ENCODE peak calls at places on chromosomes 13 and 19, in four cellular contexts. F is A673, D is dorsolateral prefrontal cortex, I is cardiac fibroblast. N is an unnamed sample.

GRCh38 chr13:59024434-59024833 is 1139.3 kb downstream of the DIAPH3 start:
- DNase-seq in D (no peak), I (peak; percentile 8), F (no peak), N (no peak)

GRCh38 chr19:14117668-14118164 is at the start of gene PRKACA:
- DNase-seq in F (peak; percentile 100), I (peak; percentile 98), D (peak; percentile 100), N (peak; percentile 98)

GRCh38 chr19:2034729-2035589 is 16.1 kb downstream of the MKNK2 start:
- DNase-seq in D (no peak), I (peak; percentile 56), F (peak; percentile 69), N (no peak)

GRCh38 chr13:50171585-50172282 is 156.5 kb downstream of the KCNRG start:
- DNase-seq in I (no peak), D (no peak), F (no peak), N (no peak)

GRCh38 chr19:44580366-44580895 is 32.9 kb upstream of the IGSF23 start:
- DNase-seq in I (no peak), D (no peak), F (no peak), N (no peak)

GRCh38 chr13:21175656-21176194 is 627 bp downstream of the SKA3 start:
- DNase-seq in D (no peak), F (peak; percentile 56), I (peak; percentile 59), N (no peak)

GRCh38 chr13:112617754-112618375 is 29.9 kb upstream of the TUBGCP3 start:
- DNase-seq in D (no peak), I (no peak), F (no peak), N (no peak)

GRCh38 chr13:62088155-62088554 is 672.5 kb upstream of the PCDH20 start:
- DNase-seq in D (no peak), F (no peak), I (no peak), N (no peak)

GRCh38 chr19:907183-907853 is 5.7 kb downstream of the R3HDM4 start:
- DNase-seq in I (no peak), D (no peak), F (no peak), N (no peak)

GRCh38 chr13:33032037-33032625 is 15.9 kb downstream of the KL start:
- DNase-seq in D (no peak), F (no peak), I (peak; percentile 37), N (no peak)

GRCh38 chr13:90622547-90622946 is 724.9 kb upstream of the MIR17HG start:
- DNase-seq in D (no peak), F (no peak), I (peak; percentile 56), N (no peak)

GRCh38 chr19:41889896-41890295 is 6.9 kb downstream of the ARHGEF1 start:
- DNase-seq in I (no peak), F (no peak), D (no peak), N (no peak)

GRCh38 chr13:49444517-49445395 is 682 bp downstream of the SETDB2 start:
- DNase-seq in F (peak; percentile 68), D (no peak), I (peak; percentile 47), N (no peak)

GRCh38 chr13:21074601-21075302 is 13.4 kb upstream of the LATS2 start:
- DNase-seq in I (peak; percentile 19), D (no peak), F (no peak), N (no peak)

GRCh38 chr19:33219261-33219812 is 6.3 kb downstream of the SLC7A10 start:
- DNase-seq in D (no peak), I (peak; percentile 4), F (no peak), N (peak; percentile 57)
- TF ChIP-seq CTCF in D (no peak), I (no peak), F (peak; percentile 31), N (peak; percentile 50)

GRCh38 chr13:36344173-36344572 is 2.0 kb downstream of the SPART start:
- DNase-seq in F (peak; percentile 80), I (peak; percentile 74), D (no peak), N (no peak)
- H3K4me3 ChIP-seq in F (peak overlapping the region; percentile 67), I (peak overlapping the region; percentile 64), D (peak overlapping the region; percentile 91), N (peak overlapping the region; percentile 69)

GRCh38 chr13:110444226-110444653 is 117.3 kb downstream of the RAB20 start:
- DNase-seq in F (no peak), I (peak; percentile 76), D (no peak), N (no peak)
- TF ChIP-seq CTCF in F (no peak), I (peak; percentile 41), D (peak; percentile 19), N (peak; percentile 46)

GRCh38 chr13:39417643-39418042 is 185.3 kb downstream of the LHFPL6 start:
- DNase-seq in I (peak; percentile 84), F (peak; percentile 51), D (no peak), N (peak; percentile 16)
- H3K4me3 ChIP-seq in I (peak overlapping the region; percentile 2), F (peak overlapping the region; percentile 11), D (peak overlapping the region; percentile 44), N (peak overlapping the region; percentile 28)